ENCODE peak calls at places on chromosomes 16 and 17, in four cellular contexts. One of them, this sample, is unnamed.

GRCh38 chr17:78368348-78368747 is 8.5 kb upstream of the SOCS3 start:
- DNase-seq in CD8-positive, alpha-beta T cell: no peak
- DNase-seq in AG09309: no peak
- DNase-seq in tibial nerve: no peak
- DNase-seq in this sample: no peak

GRCh38 chr16:72094266-72094610 is 591 bp downstream of the DHX38 start:
- DNase-seq in CD8-positive, alpha-beta T cell: no peak
- DNase-seq in AG09309: no peak
- DNase-seq in tibial nerve: no peak
- DNase-seq in this sample: no peak

GRCh38 chr17:7019839-7020519 is 2.9 kb upstream of the BCL6B start:
- DNase-seq in CD8-positive, alpha-beta T cell: no peak
- DNase-seq in AG09309: no peak
- DNase-seq in tibial nerve: no peak
- DNase-seq in this sample: peak

GRCh38 chr17:28807925-28808641 is 34.5 kb downstream of the FAM222B start:
- DNase-seq in CD8-positive, alpha-beta T cell: no peak
- DNase-seq in AG09309: peak
- DNase-seq in tibial nerve: no peak
- DNase-seq in this sample: no peak

GRCh38 chr16:69190046-69190588 is 3.2 kb downstream of the SNTB2 start:
- DNase-seq in CD8-positive, alpha-beta T cell: no peak
- DNase-seq in AG09309: no peak
- DNase-seq in tibial nerve: no peak
- DNase-seq in this sample: no peak

GRCh38 chr17:58273453-58274104 is 7.2 kb downstream of the MPO start:
- DNase-seq in CD8-positive, alpha-beta T cell: no peak
- DNase-seq in AG09309: no peak
- DNase-seq in tibial nerve: no peak
- DNase-seq in this sample: no peak

GRCh38 chr17:70668938-70669778 is 499.8 kb downstream of the KCNJ2 start:
- DNase-seq in CD8-positive, alpha-beta T cell: no peak
- DNase-seq in AG09309: no peak
- DNase-seq in tibial nerve: no peak
- DNase-seq in this sample: no peak

GRCh38 chr17:68831170-68831569 is 124.0 kb downstream of the ABCA8 start:
- DNase-seq in CD8-positive, alpha-beta T cell: no peak
- DNase-seq in AG09309: no peak
- DNase-seq in tibial nerve: no peak
- DNase-seq in this sample: no peak

GRCh38 chr17:33968350-33969044 is 286.6 kb upstream of the CCL2 start:
- DNase-seq in CD8-positive, alpha-beta T cell: peak
- DNase-seq in AG09309: no peak
- DNase-seq in tibial nerve: no peak
- DNase-seq in this sample: no peak

GRCh38 chr17:49565948-49566491 is 9.7 kb upstream of the NXPH3 start:
- DNase-seq in CD8-positive, alpha-beta T cell: no peak
- DNase-seq in AG09309: no peak
- DNase-seq in tibial nerve: peak
- DNase-seq in this sample: peak

GRCh38 chr17:76735006-76735405 is 2.1 kb downstream of the SRSF2 start:
- DNase-seq in CD8-positive, alpha-beta T cell: no peak
- DNase-seq in AG09309: no peak
- DNase-seq in tibial nerve: no peak
- DNase-seq in this sample: no peak

DNA sequence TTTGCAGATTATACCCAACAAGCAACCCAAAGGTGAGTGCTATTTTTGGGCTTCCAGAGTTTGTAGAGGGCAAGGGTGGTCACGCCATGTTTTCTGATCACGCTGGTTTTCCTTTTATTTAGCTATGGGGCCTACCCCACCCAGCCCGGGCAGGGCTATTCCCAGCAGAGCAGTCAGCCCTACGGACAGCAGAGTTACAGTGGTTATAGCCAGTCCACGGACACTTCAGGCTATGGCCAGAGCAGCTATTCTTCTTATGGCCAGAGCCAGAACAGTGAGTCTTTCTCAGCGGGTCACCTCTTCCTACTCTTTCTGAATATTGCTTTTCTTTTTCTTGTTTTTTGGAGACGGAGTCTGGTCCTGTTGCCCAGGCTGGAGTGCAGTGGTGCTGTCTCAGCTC is 2.5 kb downstream of the FUS start:
- DNase-seq in CD8-positive, alpha-beta T cell: no peak
- DNase-seq in AG09309: no peak
- DNase-seq in tibial nerve: no peak
- DNase-seq in this sample: no peak
- H3K4me3 ChIP-seq in CD8-positive, alpha-beta T cell: peak
- H3K4me3 ChIP-seq in AG09309: peak
- H3K4me3 ChIP-seq in tibial nerve: peak
- H3K4me3 ChIP-seq in this sample: peak

GRCh38 chr17:42760652-42761581 is at the start of gene RAMP2:
- DNase-seq in CD8-positive, alpha-beta T cell: peak
- DNase-seq in AG09309: no peak
- DNase-seq in tibial nerve: no peak
- DNase-seq in this sample: peak
- H3K4me3 ChIP-seq in CD8-positive, alpha-beta T cell: peak
- H3K4me3 ChIP-seq in AG09309: peak
- H3K4me3 ChIP-seq in tibial nerve: peak
- H3K4me3 ChIP-seq in this sample: peak

GRCh38 chr17:65057520-65058075 is 1.1 kb upstream of the GNA13 start:
- DNase-seq in CD8-positive, alpha-beta T cell: no peak
- DNase-seq in AG09309: no peak
- DNase-seq in tibial nerve: no peak
- DNase-seq in this sample: peak
- H3K4me3 ChIP-seq in CD8-positive, alpha-beta T cell: peak
- H3K4me3 ChIP-seq in AG09309: no peak
- H3K4me3 ChIP-seq in tibial nerve: peak
- H3K4me3 ChIP-seq in this sample: peak

DNA sequence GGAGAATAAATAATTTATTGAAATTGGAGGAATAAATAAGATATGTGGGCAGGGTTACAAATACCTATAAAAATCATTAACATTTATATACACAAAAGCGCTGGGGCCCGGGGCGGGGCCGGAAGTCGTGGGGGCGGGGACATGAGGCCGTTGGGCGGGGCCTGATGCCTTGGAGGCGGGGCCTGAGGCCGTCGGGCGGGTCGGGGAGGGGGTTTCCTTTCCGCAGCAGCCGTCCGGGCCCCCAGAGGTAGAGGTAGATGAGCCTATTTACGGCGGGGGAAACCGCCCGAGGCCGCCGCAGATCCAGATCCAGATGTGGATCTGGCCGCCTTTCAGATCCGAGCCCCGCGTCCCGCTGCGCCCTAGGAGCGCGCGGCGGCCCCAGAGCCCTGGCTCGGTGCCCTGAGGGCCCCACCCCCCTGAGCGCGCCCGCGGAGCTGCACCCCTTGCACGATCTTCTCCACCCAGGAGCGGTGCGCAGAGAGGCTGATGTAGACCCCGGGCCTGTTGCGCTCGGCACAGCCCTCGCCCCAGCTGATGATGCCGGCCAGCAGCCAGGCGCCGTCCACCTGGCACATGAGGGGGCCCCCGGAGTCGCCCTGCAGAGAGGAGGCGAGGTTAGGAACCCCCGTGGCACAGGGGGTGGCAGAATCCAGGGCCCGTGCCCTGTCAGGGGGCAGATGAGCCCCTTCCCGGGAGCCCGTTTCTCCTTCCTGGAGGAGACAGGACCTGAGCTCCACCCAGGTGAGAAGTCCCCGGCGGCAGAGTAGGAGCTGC is 5.1 kb downstream of the PRSS22 start:
- DNase-seq in CD8-positive, alpha-beta T cell: no peak
- DNase-seq in AG09309: no peak
- DNase-seq in tibial nerve: no peak
- DNase-seq in this sample: no peak
- H3K4me3 ChIP-seq in CD8-positive, alpha-beta T cell: no peak
- H3K4me3 ChIP-seq in AG09309: no peak
- H3K4me3 ChIP-seq in tibial nerve: no peak
- H3K4me3 ChIP-seq in this sample: no peak

DNA sequence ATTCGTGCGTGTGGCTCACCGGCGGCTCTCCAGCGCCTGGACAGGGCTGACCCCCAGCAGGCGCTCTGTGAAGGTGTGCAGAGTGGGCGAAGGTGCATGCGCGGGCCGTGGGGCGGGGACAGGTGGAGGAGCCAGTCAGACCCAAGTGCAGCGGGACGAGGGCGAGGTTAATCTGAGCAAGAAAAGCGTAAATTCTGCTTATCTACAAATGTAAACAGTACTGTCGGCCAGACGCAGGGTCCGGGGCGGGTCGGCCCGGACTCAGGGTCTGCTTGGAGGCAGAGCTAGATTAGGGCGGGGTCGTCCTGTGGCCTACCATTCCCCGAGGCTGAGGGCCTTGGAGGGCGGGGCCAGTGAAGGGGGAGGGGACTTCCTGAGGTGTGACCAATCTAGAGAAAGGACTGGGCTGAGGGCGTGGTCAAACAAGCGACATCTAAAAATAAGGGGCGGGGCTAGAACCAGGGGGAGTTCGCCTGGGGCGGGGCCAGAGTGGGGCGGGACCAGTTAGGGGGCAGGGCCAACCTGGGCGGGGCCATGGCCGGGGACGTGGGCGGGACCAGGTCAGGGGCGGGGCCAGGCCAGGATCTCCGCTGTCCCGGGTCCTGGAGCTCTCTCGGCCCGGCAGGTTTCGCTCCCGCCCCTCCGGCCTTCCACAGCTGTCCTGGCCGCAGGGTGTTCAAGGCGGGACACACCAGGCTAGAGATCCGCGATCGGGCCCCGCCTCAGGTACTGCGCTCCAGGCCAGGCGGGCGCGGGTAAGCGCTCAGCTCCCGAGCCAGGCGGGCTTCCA is at the start of gene SEC14L5:
- DNase-seq in CD8-positive, alpha-beta T cell: peak
- DNase-seq in AG09309: peak
- DNase-seq in tibial nerve: peak
- DNase-seq in this sample: peak
- H3K4me3 ChIP-seq in CD8-positive, alpha-beta T cell: peak
- H3K4me3 ChIP-seq in AG09309: peak
- H3K4me3 ChIP-seq in tibial nerve: peak
- H3K4me3 ChIP-seq in this sample: peak

GRCh38 chr16:84732674-84733352 is 33.0 kb downstream of the USP10 start:
- DNase-seq in CD8-positive, alpha-beta T cell: no peak
- DNase-seq in AG09309: no peak
- DNase-seq in tibial nerve: no peak
- DNase-seq in this sample: no peak
- H3K4me3 ChIP-seq in CD8-positive, alpha-beta T cell: no peak
- H3K4me3 ChIP-seq in AG09309: no peak
- H3K4me3 ChIP-seq in tibial nerve: no peak
- H3K4me3 ChIP-seq in this sample: no peak